ENCODE peak calls at places on chromosomes 13 and 19, in eight cellular contexts. X, C, R, L, K, U, J and H are unnamed samples.

GRCh38 chr13:106986033-106986484 is 418.1 kb upstream of the ARGLU1 start:
- DNase-seq in K (peak), L (no peak), U (no peak), X (no peak), C (no peak), J (no peak), R (no peak), H (no peak)

GRCh38 chr13:80448725-80449124 is 107.8 kb upstream of the SPRY2 start:
- DNase-seq in R (no peak), K (no peak), J (no peak), X (no peak), C (no peak), L (no peak), U (no peak), H (no peak)

GRCh38 chr13:94798738-94799137 is 86.4 kb upstream of the SOX21 start:
- DNase-seq in K (no peak), R (no peak), X (no peak), U (no peak), C (no peak), L (no peak), J (no peak), H (no peak)

GRCh38 chr19:29531458-29532025 is 5.7 kb downstream of the VSTM2B start:
- DNase-seq in L (no peak), J (no peak), R (no peak), C (no peak), U (peak), X (no peak), K (no peak), H (peak)

GRCh38 chr13:29753593-29754485 is 96.6 kb downstream of the UBL3 start:
- DNase-seq in X (no peak), R (no peak), U (no peak), C (no peak), L (no peak), J (no peak), K (no peak), H (no peak)

GRCh38 chr19:30691767-30692516 is 319.8 kb downstream of the ZNF536 start:
- DNase-seq in K (no peak), X (peak), L (no peak), R (peak), C (no peak), U (peak), J (no peak), H (peak)

GRCh38 chr13:88000239-88000638 is 329.1 kb downstream of the SLITRK5 start:
- DNase-seq in X (no peak), K (no peak), C (no peak), R (peak), L (no peak), U (no peak), J (no peak), H (no peak)

GRCh38 chr19:31675187-31675913 is 326.1 kb upstream of the TSHZ3 start:
- DNase-seq in L (no peak), C (no peak), X (no peak), U (no peak), K (no peak), J (no peak), R (no peak), H (no peak)

GRCh38 chr13:75223981-75224742 is 257.8 kb downstream of the TBC1D4 start:
- DNase-seq in X (no peak), U (no peak), L (no peak), J (no peak), K (no peak), R (no peak), C (no peak), H (no peak)

GRCh38 chr13:71798723-71799122 is 68.3 kb downstream of the DACH1 start:
- DNase-seq in X (no peak), C (no peak), K (no peak), U (no peak), J (no peak), L (no peak), R (no peak), H (no peak)

GRCh38 chr13:40984670-40985366 is 34.3 kb downstream of the ELF1 start:
- DNase-seq in X (no peak), U (no peak), J (no peak), L (no peak), K (no peak), R (no peak), C (no peak), H (no peak)
- TF ChIP-seq POLR2AphosphoS5 in X (no peak), U (peak), J (no peak), L (no peak), K (no peak), R (no peak), C (no peak), H (no peak)

GRCh38 chr13:42333613-42334328 is 61.8 kb downstream of the AKAP11 start:
- DNase-seq in R (peak), X (no peak), J (peak), K (no peak), U (no peak), L (no peak), C (no peak), H (no peak)
- TF ChIP-seq EP300 in R (no peak), X (no peak), J (no peak), K (no peak), U (no peak), L (no peak), C (no peak), H (no peak)

DNA sequence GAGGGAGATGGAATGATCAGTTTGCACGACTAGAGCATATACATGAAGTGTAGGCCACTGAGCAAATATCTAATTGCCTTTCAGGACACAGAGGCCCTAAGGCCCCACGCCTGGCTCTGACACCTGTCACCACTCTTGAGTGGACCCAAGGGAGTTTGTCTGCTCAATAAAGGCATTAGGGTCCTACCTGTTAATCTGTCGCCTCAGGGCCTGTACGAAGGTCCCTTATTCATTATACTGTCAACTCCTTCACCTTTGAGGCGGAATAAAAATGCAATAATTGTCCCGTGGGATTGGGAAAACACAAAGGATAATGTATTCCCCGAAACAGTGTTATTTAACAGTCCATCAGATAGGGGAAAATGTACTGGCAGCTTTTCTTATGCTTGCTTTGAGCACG is 161.9 kb upstream of the SERP2 start:
- DNase-seq in U (no peak), J (no peak), L (no peak), C (no peak), K (no peak), R (no peak), X (no peak), H (no peak)
- TF ChIP-seq POLR2AphosphoS5 in U (no peak), J (no peak), L (no peak), C (no peak), K (no peak), R (no peak), X (no peak), H (no peak)

GRCh38 chr13:99688776-99689175 is 187.5 kb downstream of the TM9SF2 start:
- DNase-seq in U (no peak), J (no peak), X (no peak), C (no peak), K (no peak), L (no peak), R (no peak), H (no peak)

GRCh38 chr13:99689955-99690354 is 188.7 kb downstream of the TM9SF2 start:
- DNase-seq in L (no peak), K (no peak), X (no peak), R (no peak), C (no peak), J (no peak), U (no peak), H (no peak)

GRCh38 chr13:99687728-99688397 is 186.6 kb downstream of the TM9SF2 start:
- DNase-seq in K (peak), U (no peak), X (no peak), L (no peak), R (no peak), C (no peak), J (no peak), H (no peak)

GRCh38 chr13:99686944-99687382 is 185.7 kb downstream of the TM9SF2 start:
- DNase-seq in K (peak), C (no peak), J (no peak), R (no peak), L (peak), U (no peak), X (no peak), H (no peak)

DNA sequence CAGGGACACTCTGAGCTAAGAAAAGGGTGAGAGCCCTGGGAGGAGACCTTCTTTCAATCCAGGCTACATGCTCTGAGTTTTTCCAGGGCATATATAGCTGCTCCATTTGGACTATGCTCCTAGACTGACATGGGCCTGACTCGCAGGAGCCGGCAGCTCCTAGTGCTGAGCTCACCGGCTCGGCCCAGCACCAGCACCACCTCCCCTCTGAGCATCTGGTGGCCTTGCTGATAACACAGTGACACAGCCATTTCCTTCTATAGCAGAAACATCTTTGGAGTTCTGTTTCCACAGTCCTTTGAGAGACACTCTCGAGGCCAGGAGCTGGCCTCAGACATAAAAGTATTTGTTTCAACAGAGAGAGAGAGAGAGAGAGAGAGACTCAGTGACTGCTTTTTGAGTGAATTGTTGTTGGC is 184.9 kb downstream of the TM9SF2 start:
- DNase-seq in L (peak), X (peak), K (no peak), U (no peak), R (no peak), J (peak), C (no peak), H (no peak)
- TF ChIP-seq EP300 in L (no peak), X (no peak), K (no peak), U (no peak), R (no peak), J (no peak), C (no peak), H (no peak)

GRCh38 chr19:6527893-6528543 is 2.8 kb upstream of the TNFSF9 start:
- DNase-seq in U (no peak), X (no peak), C (no peak), R (no peak), L (no peak), J (no peak), K (no peak), H (no peak)
- TF ChIP-seq POLR2AphosphoS5 in U (no peak), X (no peak), C (no peak), R (no peak), L (no peak), J (no peak), K (no peak), H (no peak)

GRCh38 chr19:1408300-1409203 is 1.2 kb downstream of the DAZAP1 start:
- DNase-seq in X (peak), U (peak), J (no peak), C (peak), R (peak), L (peak), K (no peak), H (no peak)
- TF ChIP-seq EP300 in X (no peak), U (no peak), J (no peak), C (no peak), R (no peak), L (no peak), K (no peak), H (no peak)

DNA sequence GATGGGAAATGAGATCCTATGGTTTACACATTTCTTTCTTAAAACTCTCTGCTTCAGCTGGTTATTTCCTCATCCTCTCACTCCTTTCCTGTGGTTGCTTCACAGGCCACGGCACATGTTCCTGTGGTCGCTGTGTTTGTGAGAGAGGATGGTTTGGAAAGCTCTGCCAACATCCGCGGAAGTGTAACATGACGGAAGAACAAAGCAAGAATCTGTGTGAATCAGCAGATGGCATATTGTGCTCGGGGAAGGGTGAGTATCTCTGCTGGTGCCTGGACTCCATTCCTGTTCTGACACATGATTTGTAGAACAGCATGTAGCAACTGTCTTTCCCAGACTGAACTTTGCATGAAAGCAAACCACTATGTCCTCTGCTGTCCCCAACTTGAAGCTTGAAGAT is 254.2 kb downstream of the ITGBL1 start:
- DNase-seq in R (no peak), X (no peak), C (no peak), J (peak), U (no peak), L (peak), K (no peak), H (no peak)
- TF ChIP-seq POLR2AphosphoS5 in R (peak), X (no peak), C (no peak), J (no peak), U (no peak), L (no peak), K (no peak), H (no peak)